ENCODE peak calls at places on chromosomes 1 and 21, in four cellular contexts. N, A, U and P are unnamed samples.

GRCh38 chr1:204950353-204951001 is 79.8 kb downstream of the NFASC start:
- DNase-seq in U (no peak), A (no peak), N (no peak), P (no peak)

GRCh38 chr1:9909222-9910046 is 635 bp downstream of the CTNNBIP1 start:
- DNase-seq in A (peak; percentile 48), U (peak; percentile 17), N (no peak), P (peak; percentile 34)

GRCh38 chr1:32361674-32362473 is 411 bp downstream of the FAM229A start:
- DNase-seq in U (peak; percentile 20), N (no peak), A (peak; percentile 54), P (peak; percentile 45)

GRCh38 chr1:155424091-155424490 is 103.4 kb downstream of the RUSC1 start:
- DNase-seq in A (no peak), N (no peak), U (no peak), P (no peak)

GRCh38 chr1:31703431-31704260 is at the start of gene COL16A1:
- DNase-seq in A (peak; percentile 47), N (no peak), U (no peak), P (peak; percentile 63)

GRCh38 chr1:37795340-37796110 is 1.9 kb downstream of the MANEAL start:
- DNase-seq in N (peak; percentile 54), U (no peak), A (peak; percentile 82), P (peak; percentile 62)

GRCh38 chr1:8878448-8879347 is at the start of gene ENO1:
- DNase-seq in N (peak; percentile 98), A (peak; percentile 99), U (peak; percentile 96), P (peak; percentile 99)

GRCh38 chr21:42056468-42056867 is 14.6 kb upstream of the UMODL1 start:
- DNase-seq in U (no peak), N (no peak), A (peak; percentile 76), P (peak; percentile 47)

GRCh38 chr21:31236528-31236927 is 107.5 kb downstream of the TIAM1 start:
- DNase-seq in A (no peak), U (no peak), N (no peak), P (no peak)

GRCh38 chr21:45320261-45320990 is 32.7 kb upstream of the POFUT2 start:
- DNase-seq in A (no peak), U (no peak), N (no peak), P (no peak)

GRCh38 chr1:117879284-117879683 is 50.1 kb downstream of the GDAP2 start:
- DNase-seq in A (no peak), U (no peak), N (no peak), P (no peak)

GRCh38 chr1:21524686-21525339 is 15.6 kb downstream of the ALPL start:
- DNase-seq in A (no peak), N (no peak), U (no peak), P (no peak)

GRCh38 chr1:38787041-38787440 is 72.5 kb downstream of the RRAGC start:
- DNase-seq in A (no peak), N (no peak), U (no peak), P (no peak)

GRCh38 chr1:237042892-237043576 is 1.1 kb downstream of the RYR2 start:
- DNase-seq in U (no peak), N (no peak), A (no peak), P (no peak)

GRCh38 chr1:175369696-175370095 is 177.1 kb upstream of the KIAA0040 start:
- DNase-seq in N (no peak), U (no peak), A (no peak), P (no peak)

GRCh38 chr1:100455478-100456072 is 82.4 kb upstream of the GPR88 start:
- DNase-seq in N (no peak), A (no peak), U (no peak), P (no peak)

GRCh38 chr1:113391643-113392271 is 1.4 kb downstream of the MAGI3 start:
- DNase-seq in U (no peak), N (peak; percentile 32), A (peak; percentile 48), P (peak; percentile 26)

GRCh38 chr1:84665703-84666317 is 24.5 kb downstream of the SSX2IP start:
- DNase-seq in A (no peak), U (no peak), N (no peak), P (no peak)

GRCh38 chr1:180560868-180561600 is 2.3 kb downstream of the OVAAL start:
- DNase-seq in N (no peak), A (no peak), U (no peak), P (no peak)